ENCODE peak calls at places on chromosome 5, in four cellular contexts. One of them, this sample, is unnamed.

GRCh38 chr5:4520557-4520956 is 619.6 kb upstream of the ADAMTS16 start:
- DNase-seq in cardiac septum: no peak
- DNase-seq in astrocyte of the spinal cord: no peak
- DNase-seq in iris pigment epithelial cell: no peak
- DNase-seq in this sample: no peak

GRCh38 chr5:76999451-76999850 is 30.8 kb upstream of the AGGF1 start:
- DNase-seq in cardiac septum: no peak
- DNase-seq in astrocyte of the spinal cord: peak
- DNase-seq in iris pigment epithelial cell: peak
- DNase-seq in this sample: peak

GRCh38 chr5:157390924-157391297 is 69.1 kb upstream of the NIPAL4 start:
- DNase-seq in cardiac septum: no peak
- DNase-seq in astrocyte of the spinal cord: no peak
- DNase-seq in iris pigment epithelial cell: no peak
- DNase-seq in this sample: no peak

GRCh38 chr5:134568761-134569725 is 43.6 kb downstream of the JADE2 start:
- DNase-seq in cardiac septum: peak
- DNase-seq in astrocyte of the spinal cord: no peak
- DNase-seq in iris pigment epithelial cell: no peak
- DNase-seq in this sample: peak

GRCh38 chr5:180138214-180138975 is 66.8 kb upstream of the RNF130 start:
- DNase-seq in cardiac septum: no peak
- DNase-seq in astrocyte of the spinal cord: no peak
- DNase-seq in iris pigment epithelial cell: no peak
- DNase-seq in this sample: no peak

GRCh38 chr5:125719681-125720676 is 703.2 kb upstream of the GRAMD2B start:
- DNase-seq in cardiac septum: no peak
- DNase-seq in astrocyte of the spinal cord: peak
- DNase-seq in iris pigment epithelial cell: peak
- DNase-seq in this sample: peak

GRCh38 chr5:92775711-92776615 is 805.1 kb downstream of the NR2F1-AS1 start:
- DNase-seq in cardiac septum: no peak
- DNase-seq in astrocyte of the spinal cord: peak
- DNase-seq in iris pigment epithelial cell: peak
- DNase-seq in this sample: peak

GRCh38 chr5:165035520-165035919 is 1530.1 kb downstream of the MAT2B start:
- DNase-seq in cardiac septum: no peak
- DNase-seq in astrocyte of the spinal cord: no peak
- DNase-seq in iris pigment epithelial cell: peak
- DNase-seq in this sample: no peak

GRCh38 chr5:9035346-9035745 is 510.5 kb downstream of the SEMA5A start:
- DNase-seq in cardiac septum: no peak
- DNase-seq in astrocyte of the spinal cord: no peak
- DNase-seq in iris pigment epithelial cell: no peak
- DNase-seq in this sample: no peak

GRCh38 chr5:14665110-14665822 is 748 bp downstream of the OTULIN start:
- DNase-seq in cardiac septum: peak
- DNase-seq in astrocyte of the spinal cord: no peak
- DNase-seq in iris pigment epithelial cell: no peak
- DNase-seq in this sample: no peak

GRCh38 chr5:72133212-72133990 is 26.1 kb downstream of the MAP1B start:
- DNase-seq in cardiac septum: no peak
- DNase-seq in astrocyte of the spinal cord: peak
- DNase-seq in iris pigment epithelial cell: peak
- DNase-seq in this sample: peak

GRCh38 chr5:171589461-171589860 is 170.0 kb downstream of the FGF18 start:
- DNase-seq in cardiac septum: no peak
- DNase-seq in astrocyte of the spinal cord: no peak
- DNase-seq in iris pigment epithelial cell: no peak
- DNase-seq in this sample: no peak

GRCh38 chr5:165630211-165630866 is 2124.9 kb downstream of the MAT2B start:
- DNase-seq in cardiac septum: no peak
- DNase-seq in astrocyte of the spinal cord: peak
- DNase-seq in iris pigment epithelial cell: peak
- DNase-seq in this sample: peak

GRCh38 chr5:110463116-110463515 is 263.4 kb downstream of the TMEM232 start:
- DNase-seq in cardiac septum: no peak
- DNase-seq in astrocyte of the spinal cord: no peak
- DNase-seq in iris pigment epithelial cell: peak
- DNase-seq in this sample: peak

GRCh38 chr5:157266286-157267007 is 524 bp downstream of the CYFIP2 start:
- DNase-seq in cardiac septum: no peak
- DNase-seq in astrocyte of the spinal cord: no peak
- DNase-seq in iris pigment epithelial cell: no peak
- DNase-seq in this sample: no peak